ENCODE peak calls at places on chromosomes 7 and 10, in ten cellular contexts. Y, T, A, D, C, K, R, H, X and P are unnamed samples.

GRCh38 chr10:5284311-5285057 is 80.3 kb upstream of the UCN3 start:
- DNase-seq in D (no peak), A (no peak), R (peak), X (peak), K (peak), C (no peak), Y (no peak), T (peak), H (no peak), P (no peak)

GRCh38 chr10:78914502-78915330 is 154.1 kb upstream of the ZMIZ1 start:
- DNase-seq in T (no peak), H (no peak), C (no peak), D (no peak), X (no peak), A (no peak), R (no peak), Y (no peak), K (no peak), P (no peak)

GRCh38 chr7:23938937-23939552 is 229.0 kb downstream of the STK31 start:
- DNase-seq in H (no peak), X (peak), C (no peak), T (peak), D (no peak), R (peak), Y (peak), A (peak), K (no peak), P (peak)

GRCh38 chr10:15035385-15036301 is 8.1 kb upstream of the OLAH start:
- DNase-seq in R (peak), D (no peak), X (no peak), Y (peak), A (no peak), K (peak), T (peak), C (no peak), H (no peak), P (no peak)

GRCh38 chr10:113616244-113617074 is 47.4 kb downstream of the NRAP start:
- DNase-seq in R (no peak), H (no peak), D (no peak), A (no peak), X (peak), K (peak), T (peak), C (no peak), Y (peak), P (no peak)

GRCh38 chr10:96366508-96366907 is 7.7 kb upstream of the OPALIN start:
- DNase-seq in C (no peak), X (no peak), R (peak), K (no peak), Y (no peak), T (peak), A (no peak), H (no peak), D (no peak), P (no peak)

GRCh38 chr7:36388423-36388822 is 1.2 kb upstream of the ANLN start:
- DNase-seq in X (no peak), D (no peak), T (no peak), A (no peak), K (no peak), R (no peak), H (no peak), C (no peak), Y (no peak), P (no peak)

GRCh38 chr10:131219955-131220489 is 91.5 kb downstream of the TCERG1L start:
- DNase-seq in K (no peak), A (no peak), R (no peak), T (no peak), C (no peak), X (no peak), Y (no peak), D (no peak), H (no peak), P (no peak)

GRCh38 chr10:113681533-113682470 is 2.1 kb downstream of the CASP7 start:
- DNase-seq in D (no peak), X (no peak), H (no peak), C (no peak), A (no peak), Y (no peak), T (no peak), K (no peak), R (no peak), P (no peak)

GRCh38 chr10:27158421-27158820 is 3.3 kb downstream of the MASTL start:
- DNase-seq in C (no peak), H (no peak), T (peak), K (no peak), Y (no peak), D (no peak), X (peak), A (no peak), R (peak), P (no peak)

GRCh38 chr7:116672596-116673503 is 854 bp downstream of the MET start:
- DNase-seq in K (no peak), Y (peak), H (no peak), C (no peak), T (peak), R (peak), X (peak), D (peak), A (no peak), P (no peak)

GRCh38 chr7:116671681-116672595 is at the start of gene MET:
- DNase-seq in X (peak), Y (peak), K (peak), H (peak), T (peak), C (peak), R (peak), A (no peak), D (peak), P (peak)

GRCh38 chr7:116675812-116676355 is 3.9 kb downstream of the MET start:
- DNase-seq in R (no peak), T (no peak), Y (no peak), K (no peak), C (no peak), D (no peak), X (no peak), H (no peak), A (no peak), P (no peak)

GRCh38 chr7:116673504-116673865 is 1.5 kb downstream of the MET start:
- DNase-seq in X (no peak), Y (no peak), R (no peak), C (no peak), D (no peak), A (no peak), H (no peak), T (no peak), K (no peak), P (no peak)

GRCh38 chr7:116674508-116675173 is 2.6 kb downstream of the MET start:
- DNase-seq in X (peak), T (peak), D (no peak), K (no peak), A (no peak), R (peak), C (no peak), Y (no peak), H (no peak), P (no peak)
- H3K27ac ChIP-seq in X (peak), T (peak), D (no peak), K (no peak), A (no peak), R (no peak), C (no peak), Y (no peak), H (no peak), P (no peak)

DNA sequence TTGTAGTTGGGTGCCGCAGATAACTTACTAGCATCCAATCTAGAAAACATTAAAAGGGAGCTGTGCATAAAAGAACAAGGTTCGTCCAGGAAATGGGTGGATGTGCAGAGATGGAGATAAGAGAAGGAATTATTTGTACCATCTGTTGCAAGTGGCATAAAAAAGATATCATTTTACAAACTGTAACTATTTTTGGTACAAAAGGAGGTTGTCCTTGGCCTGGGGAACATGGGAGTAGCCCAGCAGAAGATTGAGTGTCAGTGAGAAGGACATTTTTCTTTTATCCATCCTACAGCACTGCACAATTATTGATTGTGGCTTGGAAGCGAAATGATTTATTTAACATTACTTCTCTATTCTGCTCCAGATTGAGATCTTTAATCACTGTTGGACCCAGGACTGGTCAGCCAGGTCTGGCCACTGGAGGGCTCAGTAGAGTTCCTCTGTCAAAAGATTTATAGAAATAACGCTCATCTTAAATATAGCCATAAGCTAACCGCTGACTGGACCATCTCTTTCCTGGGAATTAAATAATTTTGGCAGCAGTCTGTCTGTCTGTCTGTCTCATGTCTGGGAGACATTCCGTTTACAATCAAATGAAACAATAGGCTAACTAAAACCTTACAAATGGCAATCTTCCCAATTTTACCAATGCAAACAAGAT is 254.1 kb downstream of the KIAA1217 start:
- DNase-seq in T (peak), H (no peak), A (no peak), Y (no peak), K (no peak), D (no peak), R (no peak), C (no peak), X (peak), P (no peak)
- TF ChIP-seq CTCF in T (peak), H (no peak), A (peak), Y (peak), K (peak), D (no peak), R (peak), C (no peak), X (peak), P (peak)

DNA sequence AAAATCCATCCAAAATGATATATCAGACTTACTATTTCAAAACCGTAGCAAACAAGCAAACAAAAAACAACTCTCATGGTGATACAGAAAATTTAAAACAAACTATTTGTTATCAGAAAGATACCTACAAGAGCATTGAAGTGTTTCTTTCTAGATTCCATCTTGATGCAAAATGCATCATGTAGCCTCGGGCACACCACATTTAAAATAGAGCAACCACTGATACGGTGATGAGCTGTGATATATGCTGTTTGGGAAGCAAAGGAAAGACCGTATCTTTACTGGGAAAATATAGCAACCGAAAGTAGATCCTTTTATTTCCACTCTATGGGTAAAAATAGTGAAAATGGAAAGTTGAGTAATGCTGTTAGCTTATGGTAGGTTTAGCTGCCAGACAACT is 892.0 kb downstream of the GATA3 start:
- DNase-seq in H (no peak), Y (no peak), A (no peak), R (no peak), D (no peak), K (no peak), C (no peak), X (no peak), T (no peak), P (no peak)
- H3K27ac ChIP-seq in H (no peak), Y (no peak), A (no peak), R (no peak), D (no peak), K (no peak), C (no peak), X (no peak), T (no peak), P (no peak)

GRCh38 chr10:133438711-133439273 is 14.4 kb upstream of the SPRN start:
- DNase-seq in Y (peak), C (no peak), H (no peak), X (peak), A (no peak), T (peak), K (peak), R (no peak), D (no peak), P (peak)
- TF ChIP-seq CTCF in Y (no peak), C (no peak), H (no peak), X (peak), A (peak), T (peak), K (peak), R (peak), D (no peak), P (peak)

DNA sequence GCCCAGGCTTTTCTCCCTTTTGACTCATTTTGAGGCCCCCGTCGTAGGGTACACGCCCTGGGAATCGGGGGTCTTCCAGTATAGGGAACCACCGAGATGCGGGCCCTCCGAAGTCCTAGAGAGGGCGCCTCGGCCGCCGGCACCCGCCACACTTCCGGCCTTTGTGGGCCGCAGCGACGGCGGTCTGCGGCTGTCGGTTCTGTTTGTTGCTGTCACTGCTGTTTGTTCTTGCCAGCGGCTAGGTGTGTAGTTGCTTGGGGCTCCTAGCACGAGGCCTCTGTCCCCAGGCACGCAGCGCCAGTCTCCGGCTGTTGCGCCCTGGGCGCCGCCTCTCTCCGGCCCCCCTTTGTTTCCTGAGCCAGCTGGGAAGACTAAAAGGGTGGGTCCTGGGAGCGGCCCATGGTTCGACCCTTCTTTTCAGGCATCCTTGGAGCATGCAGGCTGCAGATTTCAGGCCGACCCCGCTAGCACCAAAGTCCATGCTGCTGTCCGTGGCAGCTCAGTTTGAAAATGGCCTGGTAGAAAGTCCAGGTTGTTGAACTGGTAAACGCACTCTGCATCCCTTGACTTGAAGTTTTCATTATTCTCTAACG is 17.8 kb upstream of the ZKSCAN1 start:
- DNase-seq in H (no peak), C (peak), K (no peak), X (no peak), Y (peak), D (peak), T (no peak), A (no peak), R (no peak), P (no peak)
- H3K27ac ChIP-seq in H (peak), C (no peak), K (no peak), X (no peak), Y (no peak), D (peak), T (no peak), A (peak), R (no peak), P (no peak)

DNA sequence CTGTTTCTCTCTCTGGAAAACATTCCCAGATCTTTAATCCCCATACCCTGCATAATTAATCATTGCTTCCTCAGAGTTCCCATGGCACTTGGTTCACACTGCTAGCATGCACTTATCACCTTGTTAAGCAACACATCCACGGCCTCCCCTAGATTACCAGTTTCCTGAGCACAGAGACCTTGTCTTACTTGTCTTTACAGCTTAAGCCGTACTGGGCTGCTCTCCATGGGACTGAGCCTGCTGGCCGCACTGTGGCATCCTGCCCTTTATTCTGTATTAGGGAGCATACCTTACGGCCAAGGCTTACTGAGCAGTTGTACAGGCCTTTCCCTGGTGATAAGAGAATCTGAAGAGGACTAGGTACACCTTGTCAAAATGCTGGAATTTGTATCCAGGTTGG is 190.2 kb downstream of the REEP3 start:
- DNase-seq in T (peak), K (no peak), X (no peak), Y (peak), D (no peak), C (no peak), H (no peak), A (no peak), R (no peak), P (no peak)
- TF ChIP-seq CTCF in T (no peak), K (no peak), X (no peak), Y (no peak), D (no peak), C (no peak), H (no peak), A (no peak), R (no peak), P (no peak)